ENCODE peak calls at places on chromosomes 4 and X, in six cellular contexts. L, T, C, Y, O and W are unnamed samples.

GRCh38 chr4:83389037-83389755 is 54.5 kb upstream of the HPSE start:
- DNase-seq in L (no peak), T (no peak), C (no peak), Y (no peak), O (no peak), W (no peak)

GRCh38 chr4:37803348-37803973 is 23.0 kb upstream of the PGM2 start:
- DNase-seq in L (peak), T (no peak), C (no peak), Y (peak), O (peak), W (peak)

GRCh38 chr4:26331380-26331945 is 10.6 kb downstream of the RBPJ start:
- DNase-seq in L (no peak), T (peak), C (no peak), Y (no peak), O (no peak), W (no peak)

GRCh38 chr4:136831553-136831952 is 700.7 kb downstream of the PCDH18 start:
- DNase-seq in L (no peak), T (no peak), C (no peak), Y (no peak), O (no peak), W (no peak)

GRCh38 chrX:119041175-119041574 is 31.6 kb upstream of the CT47C1 start:
- DNase-seq in L (no peak), T (no peak), C (peak), Y (no peak), O (peak), W (peak)

GRCh38 chr4:68175562-68176155 is 46.0 kb upstream of the TMPRSS11F start:
- DNase-seq in L (peak), T (peak), C (no peak), Y (peak), O (peak), W (peak)

GRCh38 chrX:50100188-50100587 is 100.6 kb downstream of the AKAP4 start:
- DNase-seq in L (peak), T (no peak), C (no peak), Y (no peak), O (peak), W (no peak)

GRCh38 chrX:153649915-153650782 is 3.1 kb downstream of the DUSP9 start:
- DNase-seq in L (no peak), T (no peak), C (no peak), Y (no peak), O (no peak), W (no peak)

GRCh38 chr4:24174622-24175021 is 284.8 kb upstream of the PPARGC1A start:
- DNase-seq in L (no peak), T (no peak), C (no peak), Y (no peak), O (peak), W (no peak)

GRCh38 chrX:57137481-57137880 is 284 bp upstream of the SPIN2A start:
- DNase-seq in L (no peak), T (no peak), C (no peak), Y (no peak), O (peak), W (peak)

GRCh38 chrX:131633285-131633917 is 89.5 kb downstream of the OR13H1 start:
- DNase-seq in L (peak), T (peak), C (no peak), Y (peak), O (peak), W (peak)

GRCh38 chr4:108783666-108784463 is 21.0 kb upstream of the ETNPPL start:
- DNase-seq in L (no peak), T (no peak), C (no peak), Y (no peak), O (no peak), W (peak)

GRCh38 chr4:52841707-52842456 is 20.2 kb upstream of the RASL11B start:
- DNase-seq in L (no peak), T (no peak), C (no peak), Y (no peak), O (peak), W (peak)

GRCh38 chrX:121876316-121876715 is 828.9 kb downstream of the GLUD2 start:
- DNase-seq in L (no peak), T (no peak), C (no peak), Y (no peak), O (peak), W (peak)

GRCh38 chr4:165138843-165139242 is 26.2 kb upstream of the TMEM192 start:
- DNase-seq in L (no peak), T (no peak), C (no peak), Y (no peak), O (no peak), W (no peak)

GRCh38 chrX:153909024-153909979 is 4.8 kb downstream of the AVPR2 start:
- DNase-seq in L (peak), T (no peak), C (no peak), Y (no peak), O (peak), W (no peak)

GRCh38 chr4:95379633-95380032 is 169.1 kb downstream of the UNC5C start:
- DNase-seq in L (no peak), T (no peak), C (no peak), Y (no peak), O (no peak), W (no peak)

GRCh38 chr4:108940086-108941033 is 177.5 kb upstream of the ETNPPL start:
- DNase-seq in L (no peak), T (peak), C (no peak), Y (no peak), O (no peak), W (no peak)

GRCh38 chrX:24768556-24768955 is 74.8 kb downstream of the POLA1 start:
- DNase-seq in L (no peak), T (no peak), C (no peak), Y (no peak), O (no peak), W (no peak)

GRCh38 chr4:41541697-41542096 is 3.7 kb downstream of the LIMCH1 start:
- DNase-seq in L (no peak), T (no peak), C (no peak), Y (no peak), O (peak), W (peak)

GRCh38 chr4:121711263-121712000 is 14.7 kb upstream of the ANXA5 start:
- DNase-seq in L (peak), T (no peak), C (peak), Y (peak), O (peak), W (peak)

GRCh38 chr4:75513529-75514130 is 573 bp downstream of the RCHY1 start:
- DNase-seq in L (no peak), T (no peak), C (no peak), Y (no peak), O (peak), W (no peak)

GRCh38 chr4:41169256-41169655 is 45.1 kb downstream of the APBB2 start:
- DNase-seq in L (no peak), T (no peak), C (no peak), Y (no peak), O (no peak), W (no peak)